ENCODE peak calls at places on chromosome 13, in four cellular contexts. One of them, this sample, is unnamed.
A peak's percentile ranks its signal among the peaks of the same experiment; 100 is the strongest.

GRCh38 chr13:41398494-41399190 is 58.7 kb upstream of the RGCC start:
- DNase-seq in heart right ventricle: no peak
- DNase-seq in Peyer's patch: no peak
- DNase-seq in effector memory CD4-positive, alpha-beta T cell: no peak
- DNase-seq in this sample: no peak

GRCh38 chr13:45768668-45769067 is 66.5 kb downstream of the CBY2 start:
- DNase-seq in heart right ventricle: no peak
- DNase-seq in Peyer's patch: no peak
- DNase-seq in effector memory CD4-positive, alpha-beta T cell: no peak
- DNase-seq in this sample: no peak

GRCh38 chr13:105202384-105202783 is 1333.1 kb downstream of the EFNB2 start:
- DNase-seq in heart right ventricle: no peak
- DNase-seq in Peyer's patch: no peak
- DNase-seq in effector memory CD4-positive, alpha-beta T cell: no peak
- DNase-seq in this sample: no peak

GRCh38 chr13:110047511-110047910 is 259.4 kb downstream of the COL4A1 start:
- DNase-seq in heart right ventricle: peak; percentile 90
- DNase-seq in Peyer's patch: no peak
- DNase-seq in effector memory CD4-positive, alpha-beta T cell: no peak
- DNase-seq in this sample: peak; percentile 85

GRCh38 chr13:109971006-109971744 is 184.8 kb upstream of the IRS2 start:
- DNase-seq in heart right ventricle: no peak
- DNase-seq in Peyer's patch: no peak
- DNase-seq in effector memory CD4-positive, alpha-beta T cell: no peak
- DNase-seq in this sample: no peak

GRCh38 chr13:59690857-59691500 is 472.7 kb downstream of the DIAPH3 start:
- DNase-seq in heart right ventricle: no peak
- DNase-seq in Peyer's patch: no peak
- DNase-seq in effector memory CD4-positive, alpha-beta T cell: no peak
- DNase-seq in this sample: no peak

GRCh38 chr13:36346222-36347083 is at the start of gene SPART:
- DNase-seq in heart right ventricle: peak; percentile 93
- DNase-seq in Peyer's patch: peak; percentile 95
- DNase-seq in effector memory CD4-positive, alpha-beta T cell: peak; percentile 67
- DNase-seq in this sample: peak; percentile 95

GRCh38 chr13:87893186-87893585 is 222.0 kb downstream of the SLITRK5 start:
- DNase-seq in heart right ventricle: no peak
- DNase-seq in Peyer's patch: no peak
- DNase-seq in effector memory CD4-positive, alpha-beta T cell: no peak
- DNase-seq in this sample: no peak

GRCh38 chr13:57270493-57270892 is 103.5 kb downstream of the PRR20E start:
- DNase-seq in heart right ventricle: no peak
- DNase-seq in Peyer's patch: no peak
- DNase-seq in effector memory CD4-positive, alpha-beta T cell: no peak
- DNase-seq in this sample: no peak

GRCh38 chr13:87754097-87754496 is 82.9 kb downstream of the SLITRK5 start:
- DNase-seq in heart right ventricle: no peak
- DNase-seq in Peyer's patch: no peak
- DNase-seq in effector memory CD4-positive, alpha-beta T cell: no peak
- DNase-seq in this sample: no peak

GRCh38 chr13:30409911-30410704 is 12.2 kb upstream of the UBE2L5 start:
- DNase-seq in heart right ventricle: peak; percentile 34
- DNase-seq in Peyer's patch: no peak
- DNase-seq in effector memory CD4-positive, alpha-beta T cell: no peak
- DNase-seq in this sample: no peak

GRCh38 chr13:89846890-89847585 is 1500.4 kb upstream of the MIR17HG start:
- DNase-seq in heart right ventricle: no peak
- DNase-seq in Peyer's patch: no peak
- DNase-seq in effector memory CD4-positive, alpha-beta T cell: no peak
- DNase-seq in this sample: no peak

GRCh38 chr13:113883921-113884804 is 20.3 kb upstream of the GAS6 start:
- DNase-seq in heart right ventricle: no peak
- DNase-seq in Peyer's patch: no peak
- DNase-seq in effector memory CD4-positive, alpha-beta T cell: no peak
- DNase-seq in this sample: no peak

GRCh38 chr13:78401833-78402232 is 201.5 kb downstream of the POU4F1 start:
- DNase-seq in heart right ventricle: no peak
- DNase-seq in Peyer's patch: no peak
- DNase-seq in effector memory CD4-positive, alpha-beta T cell: no peak
- DNase-seq in this sample: no peak

GRCh38 chr13:43089912-43090498 is 66.6 kb downstream of the DNAJC15 start:
- DNase-seq in heart right ventricle: no peak
- DNase-seq in Peyer's patch: no peak
- DNase-seq in effector memory CD4-positive, alpha-beta T cell: no peak
- DNase-seq in this sample: no peak

GRCh38 chr13:98328511-98328910 is 151.4 kb upstream of the RNF113B start:
- DNase-seq in heart right ventricle: no peak
- DNase-seq in Peyer's patch: no peak
- DNase-seq in effector memory CD4-positive, alpha-beta T cell: no peak
- DNase-seq in this sample: no peak

GRCh38 chr13:44068169-44068568 is 188.5 kb downstream of the LACC1 start:
- DNase-seq in heart right ventricle: no peak
- DNase-seq in Peyer's patch: no peak
- DNase-seq in effector memory CD4-positive, alpha-beta T cell: no peak
- DNase-seq in this sample: no peak

GRCh38 chr13:80547885-80548284 is 207.0 kb upstream of the SPRY2 start:
- DNase-seq in heart right ventricle: peak; percentile 23
- DNase-seq in Peyer's patch: no peak
- DNase-seq in effector memory CD4-positive, alpha-beta T cell: no peak
- DNase-seq in this sample: no peak

GRCh38 chr13:29924482-29924884 is 74.1 kb upstream of the UBL3 start:
- DNase-seq in heart right ventricle: no peak
- DNase-seq in Peyer's patch: no peak
- DNase-seq in effector memory CD4-positive, alpha-beta T cell: no peak
- DNase-seq in this sample: no peak

GRCh38 chr13:80274643-80275042 is 66.3 kb downstream of the SPRY2 start:
- DNase-seq in heart right ventricle: no peak
- DNase-seq in Peyer's patch: no peak
- DNase-seq in effector memory CD4-positive, alpha-beta T cell: no peak
- DNase-seq in this sample: no peak

GRCh38 chr13:110108348-110109139 is 198.4 kb downstream of the COL4A1 start:
- DNase-seq in heart right ventricle: peak; percentile 80
- DNase-seq in Peyer's patch: peak; percentile 56
- DNase-seq in effector memory CD4-positive, alpha-beta T cell: no peak
- DNase-seq in this sample: peak; percentile 86

GRCh38 chr13:111658150-111659100 is 338.0 kb downstream of the TEX29 start:
- DNase-seq in heart right ventricle: no peak
- DNase-seq in Peyer's patch: no peak
- DNase-seq in effector memory CD4-positive, alpha-beta T cell: no peak
- DNase-seq in this sample: no peak
- H3K4me3 ChIP-seq in heart right ventricle: no peak overlapping the region
- H3K4me3 ChIP-seq in Peyer's patch: no peak overlapping the region
- H3K4me3 ChIP-seq in effector memory CD4-positive, alpha-beta T cell: no peak overlapping the region
- H3K4me3 ChIP-seq in this sample: no peak overlapping the region

GRCh38 chr13:99361197-99361596 is 54.0 kb upstream of the GPR183 start:
- DNase-seq in heart right ventricle: no peak
- DNase-seq in Peyer's patch: no peak
- DNase-seq in effector memory CD4-positive, alpha-beta T cell: no peak
- DNase-seq in this sample: no peak
- H3K4me3 ChIP-seq in heart right ventricle: no peak overlapping the region
- H3K4me3 ChIP-seq in Peyer's patch: no peak overlapping the region
- H3K4me3 ChIP-seq in effector memory CD4-positive, alpha-beta T cell: no peak overlapping the region
- H3K4me3 ChIP-seq in this sample: no peak overlapping the region

GRCh38 chr13:27128825-27129627 is 42.6 kb downstream of the USP12 start:
- DNase-seq in heart right ventricle: no peak
- DNase-seq in Peyer's patch: no peak
- DNase-seq in effector memory CD4-positive, alpha-beta T cell: no peak
- DNase-seq in this sample: no peak
- H3K4me3 ChIP-seq in heart right ventricle: no peak overlapping the region
- H3K4me3 ChIP-seq in Peyer's patch: no peak overlapping the region
- H3K4me3 ChIP-seq in effector memory CD4-positive, alpha-beta T cell: no peak overlapping the region
- H3K4me3 ChIP-seq in this sample: no peak overlapping the region

GRCh38 chr13:112573710-112574109 is 14.2 kb downstream of the TUBGCP3 start:
- DNase-seq in heart right ventricle: no peak
- DNase-seq in Peyer's patch: no peak
- DNase-seq in effector memory CD4-positive, alpha-beta T cell: no peak
- DNase-seq in this sample: no peak
- H3K4me3 ChIP-seq in heart right ventricle: no peak overlapping the region
- H3K4me3 ChIP-seq in Peyer's patch: no peak overlapping the region
- H3K4me3 ChIP-seq in effector memory CD4-positive, alpha-beta T cell: no peak overlapping the region
- H3K4me3 ChIP-seq in this sample: no peak overlapping the region

DNA sequence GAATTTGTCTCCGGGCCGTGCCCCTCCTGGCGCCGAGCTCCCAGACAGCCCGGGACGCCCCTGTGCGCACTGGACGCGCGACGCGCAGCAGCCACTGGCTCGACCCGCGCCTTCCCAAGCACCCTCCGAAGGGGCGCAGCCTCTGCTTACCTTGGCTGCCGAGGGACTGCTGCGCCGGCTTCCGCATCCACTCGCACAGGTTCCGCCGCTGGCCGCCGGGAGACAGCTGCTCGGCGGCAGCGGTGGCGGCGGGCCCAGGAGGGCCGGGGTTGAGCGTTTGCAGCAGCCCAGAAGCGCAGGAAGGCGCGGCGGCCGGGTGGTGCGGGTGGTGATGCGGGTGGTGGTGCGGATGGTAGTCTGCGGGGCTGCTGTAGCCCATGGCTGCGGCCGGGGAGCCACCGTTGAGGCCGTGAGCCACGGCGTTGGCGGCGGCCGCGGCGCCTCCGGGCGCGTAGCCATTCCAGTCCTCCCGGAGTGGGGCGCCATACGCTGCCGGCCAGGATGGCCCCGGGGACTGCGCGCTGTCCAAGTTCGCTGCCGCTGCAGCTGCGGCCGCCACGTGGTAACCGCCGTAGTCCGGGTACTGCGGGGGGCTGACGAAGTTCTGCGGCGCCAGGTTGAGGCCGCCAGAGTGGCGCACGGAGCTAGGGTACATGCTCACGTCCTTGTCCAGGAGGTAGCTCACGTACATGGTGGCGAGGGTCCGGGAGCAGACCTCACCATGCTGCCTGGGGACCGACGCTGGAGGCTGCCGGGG is 621 bp downstream of the CDX2 start:
- DNase-seq in heart right ventricle: no peak
- DNase-seq in Peyer's patch: no peak
- DNase-seq in effector memory CD4-positive, alpha-beta T cell: no peak
- DNase-seq in this sample: no peak
- H3K4me3 ChIP-seq in heart right ventricle: peak overlapping the region; percentile 10
- H3K4me3 ChIP-seq in Peyer's patch: peak overlapping the region; percentile 80
- H3K4me3 ChIP-seq in effector memory CD4-positive, alpha-beta T cell: no peak overlapping the region
- H3K4me3 ChIP-seq in this sample: no peak overlapping the region

DNA sequence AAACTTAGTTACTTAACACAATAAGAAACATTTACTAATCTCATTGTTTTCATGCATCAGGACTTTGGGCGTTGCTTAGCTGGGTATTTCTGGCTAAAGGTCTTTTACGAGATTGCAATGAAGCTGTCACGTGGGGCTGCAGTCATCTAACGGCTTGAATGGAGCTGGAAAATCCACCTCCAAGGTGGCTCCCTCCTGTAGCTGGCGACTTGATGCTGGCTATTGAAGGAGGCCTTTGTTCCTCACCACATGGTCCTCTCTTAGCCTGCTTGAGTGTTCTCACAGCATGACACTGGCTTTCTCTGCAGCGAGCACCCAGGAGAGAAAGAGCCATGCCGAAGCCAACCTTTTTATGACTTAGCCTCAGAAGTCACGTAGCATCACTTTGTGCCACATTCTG is 92.0 kb downstream of the NHLRC3 start:
- DNase-seq in heart right ventricle: no peak
- DNase-seq in Peyer's patch: no peak
- DNase-seq in effector memory CD4-positive, alpha-beta T cell: no peak
- DNase-seq in this sample: no peak
- H3K4me3 ChIP-seq in heart right ventricle: no peak overlapping the region
- H3K4me3 ChIP-seq in Peyer's patch: no peak overlapping the region
- H3K4me3 ChIP-seq in effector memory CD4-positive, alpha-beta T cell: no peak overlapping the region
- H3K4me3 ChIP-seq in this sample: no peak overlapping the region

DNA sequence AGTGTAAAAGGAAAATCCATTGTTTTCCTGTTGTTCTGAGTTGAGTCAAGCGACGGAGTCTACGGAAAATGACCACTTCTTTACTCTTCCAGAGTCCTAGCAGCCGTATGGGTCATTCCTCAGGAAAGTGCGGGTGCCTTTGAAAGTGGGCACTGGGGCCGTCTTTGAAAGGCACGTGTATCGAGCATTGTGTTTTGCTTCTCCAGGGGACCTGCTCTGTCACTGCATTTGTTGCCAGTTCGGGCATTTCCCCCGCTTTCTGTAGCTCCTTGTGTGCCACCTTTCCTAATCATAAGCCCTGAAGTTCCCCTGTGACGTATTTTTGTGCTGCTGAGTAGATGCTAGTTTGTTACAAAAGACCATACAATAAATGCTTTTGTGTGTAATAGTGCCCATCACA is 24.3 kb downstream of the SPATA13 start:
- DNase-seq in heart right ventricle: no peak
- DNase-seq in Peyer's patch: no peak
- DNase-seq in effector memory CD4-positive, alpha-beta T cell: no peak
- DNase-seq in this sample: no peak
- H3K4me3 ChIP-seq in heart right ventricle: no peak overlapping the region
- H3K4me3 ChIP-seq in Peyer's patch: peak overlapping the region; percentile 33
- H3K4me3 ChIP-seq in effector memory CD4-positive, alpha-beta T cell: no peak overlapping the region
- H3K4me3 ChIP-seq in this sample: no peak overlapping the region

This sample was measured in upper lobe of right lung.